ENCODE peak calls at places on chromosome 1, in seven cellular contexts. K, H, D, R, J, N and X are unnamed samples.

GRCh38 chr1:219784660-219785391 is 143.5 kb downstream of the SLC30A10 start:
- DNase-seq in R (no peak), K (no peak), N (no peak), H (no peak), J (no peak), D (no peak), X (no peak)

GRCh38 chr1:204842892-204843291 is 27.8 kb upstream of the NFASC start:
- DNase-seq in R (no peak), D (no peak), J (no peak), N (no peak), H (no peak), K (peak; percentile 43), X (no peak)

GRCh38 chr1:39088658-39089057 is 62.5 kb downstream of the NDUFS5 start:
- DNase-seq in K (no peak), H (no peak), D (no peak), N (no peak), R (no peak), J (no peak), X (no peak)

GRCh38 chr1:94092210-94092613 is 28.7 kb downstream of the ABCA4 start:
- DNase-seq in H (no peak), K (no peak), R (no peak), D (no peak), J (no peak), N (no peak), X (no peak)

GRCh38 chr1:53398585-53399365 is 60.4 kb upstream of the DMRTB1 start:
- DNase-seq in N (no peak), K (no peak), J (no peak), R (no peak), H (no peak), D (no peak), X (no peak)

GRCh38 chr1:197998110-197998509 is 80.9 kb downstream of the LHX9 start:
- DNase-seq in H (no peak), R (no peak), K (no peak), N (no peak), J (no peak), D (no peak), X (no peak)

GRCh38 chr1:24594328-24594598 is 38.4 kb downstream of the NCMAP start:
- DNase-seq in J (no peak), H (no peak), R (no peak), D (no peak), K (no peak), N (no peak), X (no peak)

GRCh38 chr1:188062456-188062855 is 1233.7 kb downstream of the PLA2G4A start:
- DNase-seq in J (no peak), R (peak; percentile 37), D (no peak), N (no peak), K (no peak), H (no peak), X (no peak)

GRCh38 chr1:150293433-150294253 is at the start of gene MRPS21:
- DNase-seq in H (peak; percentile 65), D (peak; percentile 74), R (no peak), K (peak; percentile 71), N (peak; percentile 95), J (peak; percentile 94), X (peak; percentile 84)

GRCh38 chr1:152110860-152111514 is 4.3 kb downstream of the TCHH start:
- DNase-seq in J (peak; percentile 67), R (peak; percentile 6), N (peak; percentile 78), H (no peak), D (no peak), K (no peak), X (no peak)

GRCh38 chr1:76830373-76830772 is 36.9 kb upstream of the ST6GALNAC5 start:
- DNase-seq in R (no peak), J (no peak), H (no peak), N (no peak), K (no peak), D (no peak), X (no peak)

GRCh38 chr1:113871597-113872113 is at the start of gene PTPN22:
- DNase-seq in R (no peak), D (no peak), J (peak; percentile 68), H (peak; percentile 54), K (no peak), N (peak; percentile 91), X (no peak)

GRCh38 chr1:197778326-197778922 is 3.1 kb upstream of the DENND1B start:
- DNase-seq in J (no peak), H (no peak), K (no peak), R (no peak), D (no peak), N (no peak), X (no peak)

GRCh38 chr1:234541281-234541975 is 62.4 kb upstream of the TARBP1 start:
- DNase-seq in R (no peak), K (no peak), D (no peak), N (no peak), H (no peak), J (no peak), X (no peak)

GRCh38 chr1:26832249-26832960 is 5.9 kb downstream of the ZDHHC18 start:
- DNase-seq in K (no peak), H (no peak), N (peak; percentile 76), D (no peak), R (no peak), J (no peak), X (no peak)